ENCODE peak calls at places on chromosomes 7 and 10, in nine cellular contexts. D is activated T-cell treated with anti-CD3 and anti-CD28 coated beads, Interleukin-2, amount 50 U/mL, for 72 hours; K is HFF-Myc; C is NCI-H524 treated with DMSO at 0.1 percent for 48 hours; L is endothelial cell; M is OCI-M1; A is aorta; R is RCC 7860; N is transverse colon. P is an unnamed sample.

GRCh38 chr10:47261121-47261520 is 38.9 kb upstream of the GDF10 start:
- DNase-seq in D (peak), K (no peak), C (no peak), L (no peak), M (no peak), A (no peak), R (no peak), N (peak), P (no peak)

GRCh38 chr7:46485481-46486065 is 564.5 kb upstream of the IGFBP3 start:
- DNase-seq in D (no peak), K (no peak), C (no peak), L (no peak), M (peak), A (no peak), R (peak), N (no peak), P (peak)

GRCh38 chr10:121578965-121579364 is 19.3 kb downstream of the FGFR2 start:
- DNase-seq in D (no peak), K (no peak), C (no peak), L (no peak), M (no peak), A (no peak), R (no peak), N (no peak), P (no peak)

GRCh38 chr7:1943933-1944618 is 274.0 kb downstream of the ELFN1 start:
- DNase-seq in D (no peak), K (no peak), C (no peak), L (no peak), M (no peak), A (peak), R (no peak), N (no peak), P (no peak)

GRCh38 chr7:101817031-101817929 is at the start of gene CUX1:
- DNase-seq in D (peak), K (no peak), C (no peak), L (peak), M (peak), A (no peak), R (no peak), N (peak), P (no peak)

GRCh38 chr7:154427527-154427926 is 375.3 kb downstream of the DPP6 start:
- DNase-seq in D (no peak), K (no peak), C (no peak), L (no peak), M (no peak), A (no peak), R (no peak), N (no peak), P (no peak)

GRCh38 chr10:69936091-69936490 is 116.6 kb upstream of the MACROH2A2 start:
- DNase-seq in D (peak), K (no peak), C (no peak), L (no peak), M (peak), A (no peak), R (no peak), N (no peak), P (no peak)

GRCh38 chr10:74044419-74044818 is 46.5 kb downstream of the VCL start:
- DNase-seq in D (no peak), K (no peak), C (no peak), L (no peak), M (no peak), A (no peak), R (no peak), N (no peak), P (no peak)

GRCh38 chr10:91381562-91381923 is 28.6 kb upstream of the HECTD2 start:
- DNase-seq in D (no peak), K (no peak), C (no peak), L (no peak), M (no peak), A (no peak), R (no peak), N (no peak), P (no peak)

GRCh38 chr10:9302142-9302746 is 1247.8 kb downstream of the GATA3 start:
- DNase-seq in D (peak), K (peak), C (no peak), L (peak), M (peak), A (no peak), R (peak), N (no peak), P (peak)

GRCh38 chr7:509426-509825 is 10.2 kb downstream of the PDGFA start:
- DNase-seq in D (no peak), K (no peak), C (no peak), L (no peak), M (no peak), A (peak), R (no peak), N (no peak), P (no peak)

GRCh38 chr7:130988443-130988842 is 254.4 kb upstream of the KLF14 start:
- DNase-seq in D (no peak), K (no peak), C (no peak), L (no peak), M (no peak), A (no peak), R (no peak), N (no peak), P (peak)

GRCh38 chr7:85528581-85528980 is 341.7 kb upstream of the SEMA3D start:
- DNase-seq in D (no peak), K (no peak), C (no peak), L (no peak), M (peak), A (no peak), R (no peak), N (no peak), P (peak)

GRCh38 chr7:135712182-135712782 is 15.7 kb downstream of the SLC13A4 start:
- DNase-seq in D (no peak), K (peak), C (no peak), L (no peak), M (peak), A (no peak), R (no peak), N (no peak), P (no peak)

GRCh38 chr7:158255558-158255957 is 332.1 kb downstream of the PTPRN2 start:
- DNase-seq in D (no peak), K (no peak), C (no peak), L (no peak), M (no peak), A (no peak), R (no peak), N (no peak), P (no peak)

GRCh38 chr10:7817576-7817975 is 729 bp upstream of the TAF3 start:
- DNase-seq in D (no peak), K (no peak), C (no peak), L (no peak), M (no peak), A (no peak), R (no peak), N (no peak), P (no peak)

GRCh38 chr10:3895045-3895609 is 110.1 kb upstream of the KLF6 start:
- DNase-seq in D (no peak), K (no peak), C (no peak), L (no peak), M (no peak), A (no peak), R (peak), N (no peak), P (peak)

GRCh38 chr10:131448171-131448570 is 136.7 kb upstream of the TCERG1L start:
- DNase-seq in D (no peak), K (no peak), C (no peak), L (no peak), M (no peak), A (no peak), R (no peak), N (no peak), P (no peak)